ENCODE peak calls at places on chromosomes 7 and 10, in nine cellular contexts. H is HCT116; Y is sigmoid colon; I is effector memory CD4-positive, alpha-beta T cell; S is coronary artery; F is naive thymus-derived CD4-positive, alpha-beta T cell; V is astrocyte of the cerebellum; X is BJ; W is ascending aorta. K is an unnamed sample.

GRCh38 chr10:101036726-101037125 is 5.7 kb downstream of the SFXN3 start:
- DNase-seq in H (no peak), Y (no peak), I (no peak), S (no peak), F (no peak), V (no peak), X (no peak), W (no peak), K (no peak)

GRCh38 chr10:43115881-43116595 is 22.2 kb upstream of the CSGALNACT2 start:
- DNase-seq in H (no peak), Y (peak; percentile 55), I (no peak), S (no peak), F (no peak), V (no peak), X (no peak), W (no peak), K (no peak)

GRCh38 chr7:155807805-155808550 is 4.3 kb downstream of the SHH start:
- DNase-seq in H (no peak), Y (no peak), I (no peak), S (no peak), F (no peak), V (no peak), X (no peak), W (no peak), K (no peak)

GRCh38 chr7:34191766-34192550 is 286.6 kb downstream of the BMPER start:
- DNase-seq in H (no peak), Y (no peak), I (no peak), S (no peak), F (no peak), V (no peak), X (no peak), W (no peak), K (no peak)

GRCh38 chr7:85621286-85621685 is 434.4 kb upstream of the SEMA3D start:
- DNase-seq in H (no peak), Y (no peak), I (no peak), S (no peak), F (no peak), V (no peak), X (no peak), W (no peak), K (no peak)

GRCh38 chr10:27618036-27618615 is 114.0 kb downstream of the RAB18 start:
- DNase-seq in H (no peak), Y (no peak), I (no peak), S (no peak), F (no peak), V (no peak), X (no peak), W (no peak), K (no peak)

GRCh38 chr7:150781961-150782360 is 18.2 kb downstream of the TMEM176B start:
- DNase-seq in H (no peak), Y (no peak), I (no peak), S (no peak), F (no peak), V (no peak), X (no peak), W (no peak), K (no peak)

GRCh38 chr7:130943336-130943901 is 209.4 kb upstream of the KLF14 start:
- DNase-seq in H (no peak), Y (no peak), I (no peak), S (no peak), F (peak; percentile 55), V (peak; percentile 53), X (no peak), W (no peak), K (no peak)

GRCh38 chr7:136114966-136115762 is 138.0 kb upstream of the MTPN start:
- DNase-seq in H (peak; percentile 13), Y (no peak), I (peak; percentile 8), S (no peak), F (no peak), V (no peak), X (no peak), W (no peak), K (no peak)

GRCh38 chr10:97584060-97584797 is at the start of gene HOGA1:
- DNase-seq in H (peak; percentile 84), Y (no peak), I (no peak), S (peak; percentile 81), F (no peak), V (peak; percentile 31), X (no peak), W (peak; percentile 91), K (peak; percentile 89)

GRCh38 chr10:22816298-22816653 is 101.9 kb upstream of the PIP4K2A start:
- DNase-seq in H (peak; percentile 89), Y (no peak), I (no peak), S (no peak), F (no peak), V (no peak), X (peak; percentile 65), W (no peak), K (peak; percentile 83)

GRCh38 chr10:76382381-76382851 is 951.0 kb downstream of the LRMDA start:
- DNase-seq in H (no peak), Y (no peak), I (no peak), S (no peak), F (no peak), V (peak; percentile 69), X (peak; percentile 85), W (no peak), K (peak; percentile 65)

GRCh38 chr7:54072710-54073109 is 469.5 kb upstream of the VSTM2A start:
- DNase-seq in H (no peak), Y (no peak), I (no peak), S (no peak), F (no peak), V (no peak), X (no peak), W (no peak), K (no peak)

GRCh38 chr10:50622497-50623298 is 1.1 kb downstream of the SGMS1 start:
- DNase-seq in H (no peak), Y (peak; percentile 81), I (peak; percentile 19), S (peak; percentile 86), F (peak; percentile 34), V (no peak), X (no peak), W (peak; percentile 69), K (no peak)

GRCh38 chr7:85452674-85453073 is 265.8 kb upstream of the SEMA3D start:
- DNase-seq in H (no peak), Y (no peak), I (no peak), S (no peak), F (no peak), V (no peak), X (no peak), W (no peak), K (no peak)

GRCh38 chr10:97718178-97718577 is 4.6 kb downstream of the MARVELD1 start:
- DNase-seq in H (no peak), Y (peak; percentile 74), I (no peak), S (no peak), F (no peak), V (no peak), X (no peak), W (no peak), K (no peak)

GRCh38 chr10:44864637-44865288 is 46.4 kb upstream of the TMEM72 start:
- DNase-seq in H (peak; percentile 60), Y (peak; percentile 94), I (peak; percentile 63), S (peak; percentile 92), F (peak; percentile 67), V (peak; percentile 57), X (no peak), W (peak; percentile 93), K (no peak)
- H3K4me3 ChIP-seq in H (peak overlapping the region; percentile 51), Y (peak overlapping the region; percentile 53), I (peak overlapping the region; percentile 69), S (peak overlapping the region; percentile 77), F (peak overlapping the region; percentile 93), V (peak overlapping the region; percentile 51), X (peak overlapping the region; percentile 57), W (peak overlapping the region; percentile 68), K (peak overlapping the region; percentile 44)

GRCh38 chr7:80493121-80493849 is 18.6 kb downstream of the GNAT3 start:
- DNase-seq in H (no peak), Y (no peak), I (no peak), S (no peak), F (no peak), V (no peak), X (no peak), W (no peak), K (no peak)

GRCh38 chr7:80491462-80491861 is 20.4 kb downstream of the GNAT3 start:
- DNase-seq in H (no peak), Y (no peak), I (no peak), S (no peak), F (no peak), V (no peak), X (no peak), W (no peak), K (no peak)

GRCh38 chr7:80485721-80486120 is 26.1 kb downstream of the GNAT3 start:
- DNase-seq in H (no peak), Y (no peak), I (no peak), S (no peak), F (no peak), V (no peak), X (no peak), W (no peak), K (no peak)

GRCh38 chr7:80488406-80488805 is 23.5 kb downstream of the GNAT3 start:
- DNase-seq in H (no peak), Y (no peak), I (no peak), S (no peak), F (no peak), V (no peak), X (no peak), W (no peak), K (no peak)

DNA sequence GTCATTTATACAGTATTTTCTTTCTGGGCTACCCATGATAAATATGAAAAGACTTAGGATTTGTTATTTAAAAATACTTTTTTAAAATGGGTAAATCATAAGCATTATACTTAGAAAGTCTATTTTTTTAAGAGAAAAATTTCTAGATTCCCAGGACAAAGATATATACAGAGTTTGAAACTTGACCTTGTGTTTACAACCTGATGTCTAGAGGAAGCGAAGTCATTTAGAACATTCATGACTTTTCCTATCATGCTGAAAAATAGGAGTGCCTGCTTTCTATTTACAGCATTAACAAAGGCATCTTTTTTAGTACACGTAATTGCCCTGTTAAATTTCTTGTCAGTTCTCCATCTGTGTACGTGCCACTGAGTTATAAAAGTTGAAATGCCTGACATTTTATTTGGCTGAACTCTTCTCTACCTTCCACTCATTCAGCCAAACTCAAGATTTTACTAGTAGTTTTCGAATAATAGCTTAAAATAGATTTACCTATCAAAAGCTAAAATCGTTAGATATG is 23.0 kb downstream of the GNAT3 start:
- DNase-seq in H (no peak), Y (no peak), I (no peak), S (no peak), F (no peak), V (no peak), X (peak; percentile 46), W (no peak), K (no peak)
- H3K4me3 ChIP-seq in H (no peak overlapping the region), Y (no peak overlapping the region), I (no peak overlapping the region), S (no peak overlapping the region), F (no peak overlapping the region), V (no peak overlapping the region), X (no peak overlapping the region), W (no peak overlapping the region), K (no peak overlapping the region)

DNA sequence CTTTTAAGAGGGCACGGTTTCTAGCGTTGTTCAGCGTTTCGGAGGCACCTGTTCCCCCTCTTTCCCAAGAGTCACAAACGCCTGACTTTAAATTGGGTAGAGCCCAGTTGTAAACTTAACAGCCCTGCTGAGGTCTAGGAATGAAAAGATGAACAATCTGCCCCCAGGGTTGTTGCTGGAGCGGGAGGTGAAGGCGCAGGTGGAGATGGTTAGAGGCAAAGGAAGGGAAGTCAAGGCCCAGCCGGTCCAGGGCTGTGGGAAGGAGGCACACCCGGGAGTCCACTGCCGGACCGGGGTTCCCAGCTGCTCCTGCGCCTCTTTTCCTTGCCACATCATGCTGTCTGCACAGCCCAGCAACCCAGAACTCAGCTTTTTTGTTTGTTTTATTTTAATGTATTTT is 770 bp downstream of the PRXL2A start:
- DNase-seq in H (no peak), Y (no peak), I (no peak), S (no peak), F (no peak), V (no peak), X (no peak), W (no peak), K (no peak)
- H3K4me3 ChIP-seq in H (no peak overlapping the region), Y (peak overlapping the region; percentile 78), I (peak overlapping the region; percentile 88), S (peak overlapping the region; percentile 90), F (peak overlapping the region; percentile 73), V (peak overlapping the region; percentile 63), X (no peak overlapping the region), W (peak overlapping the region; percentile 72), K (peak overlapping the region; percentile 68)

GRCh38 chr7:4797858-4798705 is 22.7 kb downstream of the AP5Z1 start:
- DNase-seq in H (peak; percentile 16), Y (no peak), I (peak; percentile 37), S (no peak), F (peak; percentile 36), V (no peak), X (no peak), W (no peak), K (no peak)
- H3K4me3 ChIP-seq in H (no peak overlapping the region), Y (no peak overlapping the region), I (no peak overlapping the region), S (no peak overlapping the region), F (no peak overlapping the region), V (no peak overlapping the region), X (no peak overlapping the region), W (no peak overlapping the region), K (no peak overlapping the region)